ENCODE peak calls at places on chromosomes 2 and 18, in four cellular contexts. U is neural progenitor cell; X is CD8-positive, alpha-beta memory T cell; H is esophagus squamous epithelium. G is an unnamed sample. For H3K9me3, the result is how much of the 10 kb centered on the place peaks cover.

GRCh38 chr2:112275314-112275886 is at the start of gene ZC3H6:
- DNase-seq in X (peak), H (peak), U (peak), G (peak)

GRCh38 chr2:86079981-86080911 is 25.4 kb downstream of the POLR1A start:
- DNase-seq in H (peak), U (peak), X (peak), G (peak)

GRCh38 chr18:34726286-34727004 is 16.3 kb downstream of the DTNA start:
- DNase-seq in U (no peak), X (no peak), H (no peak), G (no peak)

GRCh38 chr2:191195021-191195420 is 44.2 kb upstream of the STAT4 start:
- DNase-seq in H (no peak), X (no peak), U (no peak), G (no peak)

GRCh38 chr2:39902103-39902502 is 123.0 kb upstream of the THUMPD2 start:
- DNase-seq in X (no peak), U (no peak), H (no peak), G (no peak)

GRCh38 chr2:190547914-190548313 is 13.4 kb upstream of the NEMP2 start:
- DNase-seq in U (no peak), H (no peak), X (no peak), G (no peak)

GRCh38 chr18:74152270-74152669 is 3.9 kb downstream of the TIMM21 start:
- DNase-seq in H (no peak), U (no peak), X (no peak), G (no peak)

GRCh38 chr2:232146294-232146693 is 184.8 kb downstream of the DIS3L2 start:
- DNase-seq in H (no peak), X (no peak), U (no peak), G (no peak)

GRCh38 chr18:48376934-48377333 is 32.2 kb downstream of the ZBTB7C start:
- DNase-seq in X (no peak), U (no peak), H (no peak), G (no peak)

GRCh38 chr2:159119652-159120257 is 151.3 kb downstream of the TANC1 start:
- DNase-seq in U (no peak), X (no peak), H (no peak), G (no peak)

GRCh38 chr18:4068552-4069158 is 386.5 kb downstream of the DLGAP1 start:
- DNase-seq in U (peak), H (no peak), X (no peak), G (no peak)

GRCh38 chr18:79935925-79936324 is 15.5 kb downstream of the SLC66A2 start:
- DNase-seq in H (no peak), X (no peak), U (no peak), G (no peak)

GRCh38 chr2:204108301-204108700 is 171.7 kb downstream of the ICOS start:
- DNase-seq in X (peak), H (no peak), U (peak), G (peak)

GRCh38 chr2:28084564-28084963 is 194.0 kb downstream of the BABAM2 start:
- DNase-seq in U (no peak), X (no peak), H (no peak), G (no peak)

GRCh38 chr18:45363258-45363657 is 252.0 kb upstream of the SLC14A2 start:
- DNase-seq in U (no peak), H (no peak), X (no peak), G (no peak)

GRCh38 chr2:47097563-47097962 is 57.5 kb downstream of the STPG4 start:
- DNase-seq in H (no peak), U (no peak), X (no peak), G (no peak)

GRCh38 chr2:46827274-46827930 is 88.2 kb downstream of the MCFD2 start:
- DNase-seq in X (no peak), U (no peak), H (no peak), G (no peak)

GRCh38 chr18:64380117-64380516 is 231.2 kb upstream of the LINC00305 start:
- DNase-seq in X (no peak), U (no peak), H (no peak), G (no peak)
- H3K9me3 ChIP-seq in X (under half), U (under half), H (under half), G (under half)

GRCh38 chr18:57434536-57435494 is at the start of gene ONECUT2:
- DNase-seq in X (peak), H (peak), U (peak), G (peak)
- H3K9me3 ChIP-seq in X (under half), H (under half), U (under half), G (under half)

GRCh38 chr2:240477916-240478315 is 42.5 kb downstream of the GPC1 start:
- DNase-seq in X (no peak), U (no peak), H (no peak), G (no peak)

GRCh38 chr2:240479561-240479960 is 44.1 kb downstream of the GPC1 start:
- DNase-seq in U (no peak), X (no peak), H (no peak), G (no peak)

GRCh38 chr2:240480834-240481623 is 45.6 kb downstream of the GPC1 start:
- DNase-seq in H (no peak), U (no peak), X (no peak), G (no peak)

GRCh38 chr2:240479111-240479501 is 43.6 kb downstream of the GPC1 start:
- DNase-seq in U (no peak), X (no peak), H (no peak), G (no peak)

GRCh38 chr2:240478346-240479110 is 43.1 kb downstream of the GPC1 start:
- DNase-seq in H (no peak), U (no peak), X (no peak), G (no peak)
- H3K9me3 ChIP-seq in H (under half), U (under half), X (under half), G (under half)

DNA sequence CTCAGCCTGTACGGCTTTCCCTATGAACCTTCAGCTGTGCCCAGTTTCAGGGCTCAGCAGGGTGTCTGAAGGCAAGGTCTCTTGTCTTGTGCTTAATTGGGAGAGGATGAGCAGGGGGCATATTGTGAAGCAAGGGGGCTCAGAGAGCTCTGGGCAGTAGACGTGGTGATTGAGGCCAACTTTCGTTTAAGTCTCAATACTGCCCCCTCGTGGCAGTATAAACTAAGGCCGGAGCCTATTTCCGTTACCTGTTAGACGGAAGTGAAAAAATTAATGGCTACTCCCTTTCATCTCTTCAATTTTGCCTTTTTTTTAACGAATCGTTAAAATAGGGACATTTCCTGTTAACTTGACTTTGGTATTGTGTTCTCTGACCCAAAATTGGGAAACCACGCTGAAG is 193.4 kb downstream of the TDRD15 start:
- DNase-seq in U (peak), X (no peak), H (no peak), G (no peak)
- H3K9me3 ChIP-seq in U (under half), X (under half), H (under half), G (under half)

GRCh38 chr2:229230911-229231310 is 40.2 kb downstream of the PID1 start:
- DNase-seq in X (no peak), U (no peak), H (no peak), G (no peak)
- H3K9me3 ChIP-seq in X (under half), U (under half), H (under half), G (under half)

DNA sequence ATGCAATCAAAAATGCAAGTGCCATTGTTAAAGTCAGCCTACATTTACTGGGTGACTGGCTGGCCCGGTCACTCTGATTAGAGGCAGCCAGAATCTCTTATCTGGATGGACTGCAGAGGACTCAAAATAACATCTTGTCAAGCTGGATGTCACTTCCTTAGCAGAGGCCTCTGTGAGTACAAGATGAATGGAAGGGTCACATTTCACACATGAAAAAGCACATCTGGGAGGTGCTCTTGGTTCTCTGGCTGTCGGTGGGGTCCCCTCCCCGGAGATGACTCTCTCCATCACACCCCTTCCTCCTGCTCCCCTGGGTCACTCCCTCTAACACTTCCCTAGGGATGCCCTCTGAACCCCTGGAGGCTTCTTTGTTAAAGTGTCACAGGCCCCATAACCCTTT is 122.1 kb downstream of the SH3BP4 start:
- DNase-seq in X (no peak), U (no peak), H (no peak), G (no peak)
- H3K9me3 ChIP-seq in X (under half), U (under half), H (under half), G (under half)

DNA sequence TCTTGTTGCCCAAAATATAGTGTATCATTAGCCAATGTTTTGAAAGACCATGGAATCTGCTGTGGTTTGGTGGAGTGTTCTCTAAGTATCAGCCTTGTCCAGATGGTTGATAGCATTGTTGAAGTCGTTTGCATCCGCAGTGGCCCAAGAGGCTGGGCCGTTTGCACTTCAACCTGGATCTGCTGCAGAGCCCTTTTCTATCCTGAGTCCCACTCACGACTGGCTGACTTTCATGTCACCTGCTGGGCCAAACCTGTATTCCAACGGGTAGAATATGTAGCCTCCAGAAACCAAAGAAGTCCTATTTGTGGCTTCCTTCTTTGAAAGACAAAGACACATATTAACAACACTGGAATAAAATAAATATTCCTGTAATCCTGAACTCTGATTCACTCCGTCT is 1154.1 kb downstream of the RPIA start:
- DNase-seq in X (no peak), U (no peak), H (no peak), G (no peak)
- H3K9me3 ChIP-seq in X (under half), U (half or more), H (under half), G (under half)